ENCODE peak calls at places on chromosomes 5 and 9, in five cellular contexts. R, V, C, J and U are unnamed samples.

GRCh38 chr9:110668528-110669167 is at the start of gene MUSK:
- DNase-seq in R (no peak), V (peak), C (no peak), J (no peak), U (peak)

GRCh38 chr5:170159947-170160346 is 54.2 kb downstream of the FOXI1 start:
- DNase-seq in R (no peak), V (no peak), C (no peak), J (no peak), U (no peak)

GRCh38 chr5:137507150-137507549 is 8.0 kb upstream of the SPOCK1 start:
- DNase-seq in R (no peak), V (no peak), C (no peak), J (no peak), U (no peak)

GRCh38 chr9:109213300-109214121 is 46.5 kb upstream of the FRRS1L start:
- DNase-seq in R (no peak), V (no peak), C (no peak), J (no peak), U (no peak)

GRCh38 chr9:15670884-15671283 is 118.0 kb downstream of the CCDC171 start:
- DNase-seq in R (no peak), V (no peak), C (no peak), J (no peak), U (no peak)

GRCh38 chr5:176530983-176531901 is 6.0 kb downstream of the RNF44 start:
- DNase-seq in R (no peak), V (peak), C (no peak), J (no peak), U (no peak)

GRCh38 chr5:137218896-137219295 is 280.2 kb downstream of the SPOCK1 start:
- DNase-seq in R (no peak), V (no peak), C (no peak), J (no peak), U (no peak)

GRCh38 chr9:81080900-81081299 is 608.4 kb downstream of the TLE1 start:
- DNase-seq in R (no peak), V (no peak), C (no peak), J (no peak), U (no peak)

GRCh38 chr5:1316941-1317340 is 22.1 kb upstream of the TERT start:
- DNase-seq in R (peak), V (no peak), C (no peak), J (no peak), U (no peak)

GRCh38 chr9:113645224-113645971 is 181.9 kb downstream of the RGS3 start:
- DNase-seq in R (peak), V (no peak), C (no peak), J (no peak), U (no peak)

GRCh38 chr5:176630681-176631222 is 277 bp downstream of the EIF4E1B start:
- DNase-seq in R (no peak), V (no peak), C (no peak), J (no peak), U (no peak)

GRCh38 chr5:59099270-59099994 is 516.6 kb downstream of the RAB3C start:
- DNase-seq in R (no peak), V (peak), C (no peak), J (no peak), U (peak)

GRCh38 chr5:61817472-61818326 is 485.6 kb downstream of the ZSWIM6 start:
- DNase-seq in R (peak), V (peak), C (peak), J (no peak), U (peak)

GRCh38 chr5:92703991-92704390 is 877.0 kb downstream of the NR2F1-AS1 start:
- DNase-seq in R (no peak), V (peak), C (no peak), J (no peak), U (no peak)

GRCh38 chr5:20832204-20833080 is 844.4 kb upstream of the CDH18 start:
- DNase-seq in R (no peak), V (no peak), C (no peak), J (no peak), U (no peak)

DNA sequence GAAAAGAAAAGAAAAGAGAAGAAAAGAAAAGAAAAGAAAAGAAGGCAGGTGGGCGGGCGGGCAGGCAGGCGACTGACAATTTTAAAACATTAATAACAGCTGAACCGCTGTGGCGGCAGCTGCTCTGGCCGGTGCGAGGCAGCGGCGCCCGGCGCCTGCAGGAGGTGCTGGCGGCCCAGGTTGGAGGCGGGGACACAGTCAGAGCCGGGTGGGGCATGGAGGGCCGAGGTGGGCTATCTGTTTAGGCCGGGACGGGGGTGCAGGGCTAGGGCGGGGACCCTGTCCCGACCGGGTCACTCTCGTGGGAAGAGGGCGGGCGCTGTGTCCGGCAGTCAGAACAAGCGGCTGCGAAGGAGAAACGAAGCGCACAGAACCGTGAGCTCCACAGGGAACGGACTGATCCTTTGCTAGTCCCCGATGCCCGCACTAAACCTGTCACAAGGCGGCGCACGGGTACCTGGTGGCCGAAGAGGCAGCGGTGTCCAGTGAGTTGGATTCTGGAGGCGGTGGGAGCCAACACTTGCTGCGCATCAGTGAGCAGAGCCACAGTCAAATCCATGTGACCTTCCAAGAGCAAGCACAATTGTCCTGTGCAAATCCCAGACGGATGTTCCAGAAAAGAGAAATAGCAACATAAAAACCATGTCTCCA is 13.6 kb upstream of the ALDOB start:
- DNase-seq in R (peak), V (peak), C (peak), J (peak), U (peak)
- H3K9ac ChIP-seq in R (peak), V (peak), C (peak), J (no peak), U (peak)

GRCh38 chr5:136028090-136028489 is 698 bp upstream of the TGFBI start:
- DNase-seq in R (no peak), V (no peak), C (no peak), J (no peak), U (no peak)

GRCh38 chr5:136028782-136029742 is at the start of gene TGFBI:
- DNase-seq in R (peak), V (peak), C (peak), J (peak), U (peak)

GRCh38 chr5:136030956-136031611 is 2.3 kb downstream of the TGFBI start:
- DNase-seq in R (no peak), V (no peak), C (no peak), J (no peak), U (no peak)

GRCh38 chr5:136031713-136032112 is 2.9 kb downstream of the TGFBI start:
- DNase-seq in R (no peak), V (no peak), C (no peak), J (no peak), U (peak)

GRCh38 chr5:136030252-136030651 is 1.5 kb downstream of the TGFBI start:
- DNase-seq in R (no peak), V (no peak), C (no peak), J (no peak), U (no peak)
- H4K91ac ChIP-seq in R (no peak), V (peak), C (no peak), J (no peak), U (peak)

DNA sequence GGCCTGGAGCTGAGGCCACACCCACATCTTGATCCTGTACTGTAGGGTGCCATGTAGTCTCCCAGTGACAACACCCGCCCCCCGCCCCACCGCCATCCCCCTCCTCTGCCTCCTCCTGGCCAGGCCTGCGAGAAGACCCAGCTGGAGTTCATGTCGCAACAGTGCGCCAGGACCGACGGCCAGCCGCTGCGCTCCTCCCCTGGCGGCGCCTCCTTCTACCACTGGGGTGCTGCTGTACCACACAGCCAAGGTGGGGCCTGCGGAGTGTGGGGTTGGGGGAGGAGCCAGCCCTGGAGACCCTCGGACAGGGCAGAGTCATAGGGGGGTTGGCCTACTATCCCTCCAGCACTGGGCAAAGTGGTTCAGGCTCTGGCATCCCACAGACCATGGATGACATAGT is 14.5 kb downstream of the ADAMTS13 start:
- DNase-seq in R (no peak), V (no peak), C (no peak), J (no peak), U (no peak)
- H3K4me2 ChIP-seq in R (no peak), V (no peak), C (no peak), J (no peak), U (no peak)

DNA sequence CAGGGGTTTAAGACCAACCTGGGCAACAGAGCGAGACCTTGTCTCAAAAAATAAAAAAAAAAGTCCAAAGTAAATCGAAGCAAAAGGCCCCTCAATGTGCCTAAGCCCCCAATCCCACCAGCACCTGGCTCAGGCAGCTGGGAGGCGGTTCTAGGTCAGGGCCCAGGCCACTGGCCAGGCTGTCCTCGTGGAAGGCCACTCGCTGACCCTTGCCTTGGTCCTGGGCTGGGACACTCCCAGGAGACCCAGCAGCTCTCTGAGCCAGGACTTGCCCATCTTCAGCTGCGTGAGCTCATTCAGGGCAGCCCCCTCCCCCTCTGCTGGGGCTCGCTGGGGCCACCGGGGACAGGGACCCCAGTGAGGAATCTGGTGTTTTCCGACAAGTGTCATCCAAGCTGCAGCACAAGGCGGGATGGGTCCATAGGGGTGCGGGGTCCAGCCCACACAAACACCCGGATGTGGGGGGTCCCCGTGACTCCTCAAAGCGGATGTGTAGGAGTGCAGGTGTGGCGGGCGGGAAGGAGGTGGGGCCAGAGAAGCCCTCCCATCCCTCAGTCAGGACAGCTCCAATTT is 4.0 kb downstream of the AGPAT2 start:
- DNase-seq in R (no peak), V (no peak), C (no peak), J (no peak), U (no peak)
- H3K9ac ChIP-seq in R (no peak), V (no peak), C (no peak), J (no peak), U (no peak)

DNA sequence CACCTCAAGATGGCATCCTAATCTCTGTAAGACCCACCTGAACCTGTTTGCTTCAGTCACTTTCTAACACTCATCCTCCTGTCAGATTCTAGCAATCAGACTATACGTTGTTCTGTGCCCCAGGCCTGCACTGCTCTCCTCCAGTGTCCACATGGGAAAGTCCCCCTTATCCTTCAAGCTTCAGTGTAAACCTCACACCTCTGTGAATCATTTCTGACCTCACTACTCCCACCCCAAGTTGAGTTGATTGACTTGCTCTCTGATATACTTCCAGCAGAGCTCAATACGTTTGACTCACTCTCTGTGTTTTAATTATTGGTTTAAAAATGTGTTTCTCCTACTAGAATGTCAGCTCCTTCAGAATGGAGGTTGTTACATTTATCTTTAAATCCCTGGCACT is 240.2 kb downstream of the FBXL17 start:
- DNase-seq in R (no peak), V (peak), C (no peak), J (no peak), U (peak)
- H4K91ac ChIP-seq in R (no peak), V (no peak), C (no peak), J (no peak), U (no peak)

GRCh38 chr9:121529237-121529987 is 29.8 kb upstream of the GGTA1 start:
- DNase-seq in R (no peak), V (peak), C (no peak), J (no peak), U (peak)
- H3K4me2 ChIP-seq in R (no peak), V (peak), C (no peak), J (no peak), U (no peak)

GRCh38 chr9:133528001-133528886 is 3.5 kb upstream of the MYMK start:
- DNase-seq in R (no peak), V (no peak), C (no peak), J (no peak), U (no peak)
- H3K9ac ChIP-seq in R (no peak), V (no peak), C (no peak), J (no peak), U (no peak)

GRCh38 chr5:154506049-154506715 is 28.2 kb upstream of the HAND1 start:
- DNase-seq in R (no peak), V (no peak), C (no peak), J (no peak), U (no peak)

GRCh38 chr5:154508114-154508513 is 30.1 kb upstream of the HAND1 start:
- DNase-seq in R (no peak), V (no peak), C (no peak), J (no peak), U (no peak)

GRCh38 chr5:154503698-154504039 is 25.6 kb upstream of the HAND1 start:
- DNase-seq in R (no peak), V (no peak), C (no peak), J (no peak), U (no peak)

GRCh38 chr5:154505567-154505966 is 27.5 kb upstream of the HAND1 start:
- DNase-seq in R (peak), V (no peak), C (no peak), J (no peak), U (no peak)

DNA sequence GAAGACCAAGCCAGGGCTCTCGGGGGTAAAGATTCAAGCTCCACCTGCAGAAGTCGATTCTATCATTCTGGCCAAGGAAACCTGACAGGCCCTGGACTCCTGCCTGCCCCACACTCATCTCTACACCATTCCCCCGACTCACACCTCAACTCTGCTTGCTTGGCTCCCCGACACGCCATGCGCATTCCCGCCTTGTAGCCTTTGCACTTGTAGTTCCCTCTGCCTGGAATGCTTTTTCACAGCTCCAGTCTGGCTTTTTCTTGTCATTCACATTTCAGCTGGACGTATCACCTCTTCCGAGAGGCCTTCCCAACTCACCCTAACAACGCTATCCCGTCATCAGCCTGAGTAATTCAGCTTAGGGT is 28.7 kb upstream of the HAND1 start:
- DNase-seq in R (no peak), V (no peak), C (no peak), J (no peak), U (no peak)
- H4K91ac ChIP-seq in R (no peak), V (no peak), C (no peak), J (no peak), U (no peak)

GRCh38 chr5:23084815-23085214 is 231.7 kb upstream of the CDH12 start:
- DNase-seq in R (no peak), V (no peak), C (no peak), J (no peak), U (no peak)
- H3K4me2 ChIP-seq in R (no peak), V (no peak), C (no peak), J (no peak), U (no peak)

GRCh38 chr5:16615737-16616535 is 861 bp downstream of the RETREG1 start:
- DNase-seq in R (peak), V (no peak), C (no peak), J (no peak), U (no peak)

GRCh38 chr5:16618138-16618897 is 1.5 kb upstream of the RETREG1 start:
- DNase-seq in R (no peak), V (no peak), C (no peak), J (no peak), U (no peak)

GRCh38 chr5:16619136-16619535 is 2.3 kb upstream of the RETREG1 start:
- DNase-seq in R (no peak), V (no peak), C (no peak), J (no peak), U (no peak)

GRCh38 chr5:16616536-16617271 is at the start of gene RETREG1:
- DNase-seq in R (peak), V (no peak), C (peak), J (no peak), U (peak)

DNA sequence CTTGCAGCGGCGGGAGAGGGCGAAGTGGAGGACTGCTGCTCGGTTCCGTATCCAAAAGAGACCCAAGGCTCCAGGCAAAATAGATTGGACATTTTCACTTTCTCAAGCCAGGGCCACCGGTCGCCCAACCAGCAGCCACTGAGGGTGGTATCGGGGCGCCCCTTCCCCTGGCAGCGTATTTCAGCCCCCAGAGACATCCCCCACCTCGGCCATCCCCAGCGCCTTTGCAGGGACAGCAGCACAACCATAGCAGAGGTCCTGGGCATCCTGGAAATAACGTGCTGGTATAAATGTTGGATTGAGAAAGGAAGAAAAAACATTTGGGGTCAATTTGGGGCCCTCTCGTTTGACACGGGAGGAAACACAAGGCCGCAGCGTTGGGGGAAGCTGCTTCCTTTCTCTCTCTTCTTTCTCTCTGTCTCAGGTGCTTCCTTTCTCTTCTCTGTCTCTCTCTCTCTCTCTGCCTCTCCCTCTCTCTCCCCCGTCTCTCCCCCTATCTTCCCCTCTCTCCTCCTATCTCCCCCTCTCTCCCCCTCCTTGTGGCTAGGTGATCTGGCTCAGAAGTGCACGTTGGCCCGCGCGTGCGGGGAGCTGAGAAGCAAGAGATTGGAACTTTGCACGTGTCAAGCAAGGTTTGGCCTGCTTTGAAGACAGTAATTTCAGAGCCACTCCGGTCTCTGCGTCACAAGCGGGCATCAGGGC is 626 bp upstream of the RETREG1 start:
- DNase-seq in R (peak), V (no peak), C (no peak), J (no peak), U (no peak)
- H3K9ac ChIP-seq in R (no peak), V (no peak), C (peak), J (no peak), U (peak)